ENCODE peak calls at places on chromosomes 4 and X, in five cellular contexts. D is H1, C is SK-N-SH, S is K562, K is HCT116. T is an unnamed sample.

GRCh38 chr4:122205687-122206086 is 53.6 kb downstream of the BLTP1 start:
- DNase-seq in D (no peak), C (no peak), S (peak), K (no peak), T (no peak)

GRCh38 chrX:134636859-134637258 is 21.4 kb downstream of the PLAC1 start:
- DNase-seq in D (no peak), C (no peak), S (no peak), K (no peak), T (no peak)

GRCh38 chr4:108681321-108681809 is 31.0 kb downstream of the OSTC start:
- DNase-seq in D (no peak), C (no peak), S (no peak), K (no peak), T (no peak)

GRCh38 chr4:56843421-56843899 is 22.0 kb upstream of the SPINK2 start:
- DNase-seq in D (peak), C (no peak), S (peak), K (no peak), T (peak)

GRCh38 chr4:52868138-52868537 is 6.0 kb downstream of the RASL11B start:
- DNase-seq in D (no peak), C (peak), S (peak), K (no peak), T (no peak)

GRCh38 chr4:3307891-3308575 is 15.2 kb downstream of the RGS12 start:
- DNase-seq in D (no peak), C (no peak), S (no peak), K (no peak), T (no peak)

GRCh38 chrX:150238656-150239382 is 124.3 kb upstream of the MAMLD1 start:
- DNase-seq in D (peak), C (no peak), S (no peak), K (no peak), T (no peak)

GRCh38 chr4:184382189-184382846 is 92.0 kb downstream of the IRF2 start:
- DNase-seq in D (no peak), C (no peak), S (no peak), K (no peak), T (no peak)

GRCh38 chr4:98864560-98864959 is 64.4 kb downstream of the EIF4E start:
- DNase-seq in D (no peak), C (no peak), S (peak), K (peak), T (no peak)

GRCh38 chrX:152220612-152221011 is 82.2 kb upstream of the MAGEA10 start:
- DNase-seq in D (no peak), C (no peak), S (no peak), K (no peak), T (no peak)

GRCh38 chrX:46325312-46325877 is 219.8 kb downstream of the ZNF674 start:
- DNase-seq in D (no peak), C (no peak), S (no peak), K (peak), T (peak)

GRCh38 chrX:47564438-47565085 is 3.6 kb downstream of the ARAF start:
- DNase-seq in D (no peak), C (no peak), S (no peak), K (no peak), T (no peak)

GRCh38 chr4:26298198-26298950 is 22.4 kb upstream of the RBPJ start:
- DNase-seq in D (no peak), C (no peak), S (no peak), K (no peak), T (no peak)

GRCh38 chrX:97405031-97405685 is 521.5 kb downstream of the RPA4 start:
- DNase-seq in D (no peak), C (no peak), S (no peak), K (no peak), T (no peak)

GRCh38 chrX:111181883-111182400 is 86.0 kb downstream of the PAK3 start:
- DNase-seq in D (no peak), C (no peak), S (no peak), K (no peak), T (no peak)

GRCh38 chrX:119406739-119407138 is 7.6 kb downstream of the SLC25A43 start:
- DNase-seq in D (no peak), C (no peak), S (peak), K (no peak), T (no peak)

GRCh38 chr4:41174444-41174843 is 39.9 kb downstream of the APBB2 start:
- DNase-seq in D (no peak), C (no peak), S (no peak), K (no peak), T (no peak)

GRCh38 chrX:3527811-3528210 is 181.4 kb upstream of the MXRA5 start:
- DNase-seq in D (no peak), C (no peak), S (no peak), K (no peak), T (no peak)

GRCh38 chr4:85005865-85006377 is 39.4 kb upstream of the WDFY3 start:
- DNase-seq in D (no peak), C (no peak), S (no peak), K (no peak), T (no peak)

GRCh38 chr4:13859423-13859822 is 231.9 kb upstream of the BOD1L1 start:
- DNase-seq in D (no peak), C (no peak), S (no peak), K (no peak), T (no peak)

GRCh38 chr4:121199742-121200561 is 35.8 kb upstream of the TNIP3 start:
- DNase-seq in D (no peak), C (no peak), S (no peak), K (no peak), T (no peak)

GRCh38 chr4:98232202-98232601 is 29.0 kb upstream of the RAP1GDS1 start:
- DNase-seq in D (no peak), C (no peak), S (peak), K (no peak), T (no peak)

GRCh38 chrX:23554304-23554703 is 113.0 kb upstream of the PRDX4 start:
- DNase-seq in D (no peak), C (peak), S (peak), K (peak), T (peak)

GRCh38 chr4:31657859-31658258 is 937.7 kb downstream of the PCDH7 start:
- DNase-seq in D (no peak), C (no peak), S (no peak), K (no peak), T (no peak)

GRCh38 chr4:185504098-185505047 is 30.9 kb downstream of the PDLIM3 start:
- DNase-seq in D (no peak), C (no peak), S (peak), K (peak), T (no peak)

GRCh38 chr4:170008376-170008775 is 17.8 kb downstream of the MFAP3L start:
- DNase-seq in D (peak), C (no peak), S (no peak), K (no peak), T (peak)

GRCh38 chr4:26133840-26134239 is 187.0 kb upstream of the RBPJ start:
- DNase-seq in D (no peak), C (no peak), S (no peak), K (no peak), T (no peak)

GRCh38 chr4:48228887-48229462 is 40.7 kb downstream of the TEC start:
- DNase-seq in D (no peak), C (peak), S (no peak), K (no peak), T (no peak)

GRCh38 chrX:154519389-154519788 is 3.4 kb upstream of the FAM3A start:
- DNase-seq in D (no peak), C (no peak), S (peak), K (no peak), T (no peak)

GRCh38 chr4:165754664-165755063 is 118.4 kb upstream of the TLL1 start:
- DNase-seq in D (no peak), C (no peak), S (no peak), K (no peak), T (no peak)

GRCh38 chr4:52659016-52659721 is at the start of gene USP46:
- DNase-seq in D (peak), C (peak), S (peak), K (peak), T (peak)

GRCh38 chr4:37793562-37793961 is 32.9 kb upstream of the PGM2 start:
- DNase-seq in D (no peak), C (no peak), S (no peak), K (no peak), T (peak)

GRCh38 chr4:173211838-173212237 is 43.2 kb downstream of the GALNT7 start:
- DNase-seq in D (no peak), C (no peak), S (peak), K (peak), T (no peak)

GRCh38 chr4:57132746-57133142 is 22.6 kb upstream of the IGFBP7 start:
- DNase-seq in D (no peak), C (no peak), S (no peak), K (no peak), T (no peak)

GRCh38 chr4:8737075-8737474 is 134.6 kb downstream of the HMX1 start:
- DNase-seq in D (no peak), C (no peak), S (no peak), K (no peak), T (no peak)

GRCh38 chrX:130091976-130092522 is 18.2 kb downstream of the ELF4 start:
- DNase-seq in D (no peak), C (no peak), S (peak), K (no peak), T (no peak)

GRCh38 chr4:74114234-74114633 is 15.2 kb upstream of the CXCL2 start:
- DNase-seq in D (no peak), C (no peak), S (no peak), K (no peak), T (no peak)

GRCh38 chr4:82866706-82867385 is 24.1 kb downstream of the SEC31A start:
- DNase-seq in D (no peak), C (no peak), S (no peak), K (no peak), T (no peak)

GRCh38 chr4:82868572-82868971 is 22.4 kb downstream of the SEC31A start:
- DNase-seq in D (no peak), C (no peak), S (no peak), K (no peak), T (no peak)

GRCh38 chr4:82861529-82861928 is 29.4 kb downstream of the SEC31A start:
- DNase-seq in D (no peak), C (no peak), S (no peak), K (no peak), T (no peak)

GRCh38 chr4:82864336-82865001 is 26.5 kb downstream of the SEC31A start:
- DNase-seq in D (no peak), C (no peak), S (no peak), K (no peak), T (no peak)

DNA sequence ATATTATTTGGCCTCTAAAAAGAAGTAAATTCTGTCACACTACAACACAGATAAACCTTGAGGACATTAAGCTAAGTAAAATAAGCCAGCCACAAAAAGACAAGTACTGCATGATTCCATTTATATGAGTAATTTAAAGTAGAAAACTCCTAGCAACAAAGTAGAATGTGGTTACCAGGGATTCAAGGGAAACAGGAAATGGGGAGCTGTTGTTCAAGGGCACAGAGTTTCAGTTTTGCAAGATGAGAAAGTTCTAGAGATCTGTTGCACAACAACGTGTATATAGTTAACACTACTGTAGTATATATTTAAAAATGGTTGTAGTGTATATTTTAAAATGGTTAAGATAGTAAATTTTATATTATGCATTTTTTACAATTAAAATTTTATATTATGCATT is 25.4 kb downstream of the SEC31A start:
- DNase-seq in D (no peak), C (no peak), S (no peak), K (no peak), T (no peak)
- TF ChIP-seq JUND in D (no peak), C (peak), S (no peak), K (no peak), T (no peak)

DNA sequence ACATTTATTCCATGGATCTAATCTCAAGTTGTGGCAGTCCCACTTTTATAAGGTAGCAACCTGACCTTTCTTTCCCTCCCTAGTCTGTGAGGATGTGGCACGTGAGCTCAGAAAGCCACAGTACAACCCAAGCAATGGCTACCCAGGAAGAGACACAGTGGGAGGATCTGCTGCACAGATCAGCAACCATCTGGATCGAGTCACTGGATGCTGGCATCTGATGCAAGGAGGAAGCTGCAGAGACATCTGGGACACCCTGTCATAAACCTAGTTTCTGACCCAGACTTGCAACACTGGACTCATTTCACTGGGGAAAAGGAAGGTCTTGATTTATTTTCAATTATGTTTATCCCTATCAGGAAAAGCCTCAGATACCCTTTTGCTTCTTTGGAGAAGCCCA is 327.1 kb downstream of the PAPSS1 start:
- DNase-seq in D (no peak), C (peak), S (no peak), K (no peak), T (peak)
- TF ChIP-seq JUND in D (no peak), C (no peak), S (no peak), K (no peak), T (no peak)

GRCh38 chrX:27918799-27919198 is 62.5 kb downstream of the DCAF8L1 start:
- DNase-seq in D (no peak), C (no peak), S (no peak), K (peak), T (peak)

GRCh38 chrX:27924718-27925117 is 56.5 kb downstream of the DCAF8L1 start:
- DNase-seq in D (no peak), C (no peak), S (no peak), K (no peak), T (no peak)

GRCh38 chrX:27924261-27924660 is 57.0 kb downstream of the DCAF8L1 start:
- DNase-seq in D (no peak), C (no peak), S (no peak), K (no peak), T (no peak)
- TF ChIP-seq JUND in D (no peak), C (no peak), S (no peak), K (no peak), T (no peak)

GRCh38 chrX:123924181-123924580 is 37.3 kb upstream of the STAG2 start:
- DNase-seq in D (no peak), C (no peak), S (no peak), K (no peak), T (no peak)

GRCh38 chrX:123918106-123918721 is 43.3 kb upstream of the STAG2 start:
- DNase-seq in D (no peak), C (no peak), S (no peak), K (no peak), T (no peak)

GRCh38 chrX:123923211-123923610 is 38.3 kb upstream of the STAG2 start:
- DNase-seq in D (no peak), C (no peak), S (no peak), K (no peak), T (no peak)

GRCh38 chrX:123917069-123917468 is 44.4 kb upstream of the STAG2 start:
- DNase-seq in D (no peak), C (no peak), S (no peak), K (no peak), T (no peak)

GRCh38 chrX:123920065-123920785 is 41.3 kb upstream of the STAG2 start:
- DNase-seq in D (no peak), C (no peak), S (no peak), K (no peak), T (no peak)
- TF ChIP-seq JUND in D (no peak), C (peak), S (no peak), K (no peak), T (no peak)

GRCh38 chr4:83631066-83631465 is 95.2 kb downstream of the GPAT3 start:
- DNase-seq in D (no peak), C (no peak), S (no peak), K (no peak), T (no peak)
- TF ChIP-seq JUND in D (no peak), C (no peak), S (no peak), K (no peak), T (no peak)

T was measured in T47D.